ENCODE peak calls at places on chromosomes 2 and 18, in seven cellular contexts. W, K, S, T, D, U and O are unnamed samples.

GRCh38 chr2:45595724-45596435 is 15.2 kb downstream of the SRBD1 start:
- DNase-seq in W (no peak), K (no peak), S (peak; percentile 67), T (no peak), D (peak; percentile 31), U (peak; percentile 90), O (peak; percentile 69)

GRCh38 chr2:187989925-187990623 is 301.6 kb upstream of the GULP1 start:
- DNase-seq in W (no peak), K (no peak), S (no peak), T (no peak), D (no peak), U (peak; percentile 33), O (no peak)

GRCh38 chr2:134362152-134362653 is 108.3 kb downstream of the MGAT5 start:
- DNase-seq in W (no peak), K (no peak), S (no peak), T (no peak), D (no peak), U (no peak), O (no peak)

GRCh38 chr2:88187927-88188326 is 17.8 kb downstream of the THNSL2 start:
- DNase-seq in W (no peak), K (no peak), S (no peak), T (no peak), D (no peak), U (peak; percentile 31), O (no peak)

GRCh38 chr2:1550658-1551316 is 137.5 kb downstream of the TPO start:
- DNase-seq in W (peak; percentile 33), K (peak; percentile 31), S (peak; percentile 33), T (no peak), D (no peak), U (peak; percentile 73), O (peak; percentile 52)

GRCh38 chr18:60984496-60984895 is 348.7 kb upstream of the CDH20 start:
- DNase-seq in W (no peak), K (no peak), S (peak; percentile 93), T (peak; percentile 34), D (no peak), U (no peak), O (peak; percentile 58)

GRCh38 chr2:128473175-128474013 is 154.7 kb upstream of the HS6ST1 start:
- DNase-seq in W (peak; percentile 42), K (peak; percentile 5), S (peak; percentile 2), T (no peak), D (no peak), U (no peak), O (peak; percentile 79)

GRCh38 chr18:74225193-74225840 is 66.4 kb downstream of the CYB5A start:
- DNase-seq in W (no peak), K (peak; percentile 99), S (no peak), T (no peak), D (no peak), U (no peak), O (no peak)

GRCh38 chr2:221202431-221202830 is 369.7 kb downstream of the EPHA4 start:
- DNase-seq in W (no peak), K (no peak), S (no peak), T (no peak), D (no peak), U (no peak), O (no peak)

GRCh38 chr2:19574788-19575260 is 216.4 kb upstream of the OSR1 start:
- DNase-seq in W (no peak), K (peak; percentile 53), S (peak; percentile 81), T (peak; percentile 67), D (peak; percentile 35), U (no peak), O (peak; percentile 83)

GRCh38 chr18:36402765-36403396 is 105.4 kb downstream of the FHOD3 start:
- DNase-seq in W (no peak), K (no peak), S (peak; percentile 77), T (peak; percentile 30), D (peak; percentile 49), U (no peak), O (peak; percentile 78)

GRCh38 chr2:145815933-145816332 is 1296.0 kb upstream of the ZEB2 start:
- DNase-seq in W (no peak), K (no peak), S (no peak), T (no peak), D (no peak), U (peak; percentile 31), O (no peak)

GRCh38 chr2:2573658-2574293 is 242.7 kb upstream of the MYT1L start:
- DNase-seq in W (no peak), K (no peak), S (peak; percentile 0), T (no peak), D (no peak), U (no peak), O (no peak)

GRCh38 chr2:15993232-15993610 is 52.9 kb downstream of the MYCN start:
- DNase-seq in W (no peak), K (no peak), S (no peak), T (no peak), D (no peak), U (no peak), O (no peak)

GRCh38 chr2:72950558-72951255 is 33.4 kb downstream of the EMX1 start:
- DNase-seq in W (no peak), K (peak; percentile 69), S (no peak), T (no peak), D (no peak), U (no peak), O (no peak)

GRCh38 chr2:38108907-38109731 is 33.2 kb upstream of the CYP1B1 start:
- DNase-seq in W (no peak), K (peak; percentile 34), S (no peak), T (no peak), D (no peak), U (no peak), O (no peak)
- H3K4me3 ChIP-seq in W (no peak overlapping the region), K (no peak overlapping the region), S (no peak overlapping the region), T (no peak overlapping the region), D (no peak overlapping the region), U (no peak overlapping the region), O (no peak overlapping the region)

DNA sequence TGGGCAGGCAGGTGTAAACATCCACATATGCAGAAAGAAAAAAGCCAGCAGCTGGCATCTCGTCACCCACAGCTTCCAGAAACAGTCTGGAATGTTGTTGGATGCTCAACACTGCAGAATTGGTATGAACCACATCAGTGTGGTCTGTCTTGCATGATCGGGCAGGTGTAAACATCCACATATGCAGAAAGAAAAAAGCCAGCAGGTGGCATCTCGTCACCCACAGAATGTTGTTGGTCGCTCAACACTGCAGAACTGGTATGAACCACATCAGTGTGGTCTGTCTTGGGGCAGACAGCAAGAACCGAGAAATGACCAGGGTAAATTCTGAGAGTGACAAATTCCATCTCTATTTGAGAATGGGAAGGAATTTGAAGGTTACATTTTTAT is 39.6 kb downstream of the DOCK10 start:
- DNase-seq in W (no peak), K (no peak), S (no peak), T (no peak), D (no peak), U (peak; percentile 58), O (no peak)
- H3K4me3 ChIP-seq in W (no peak overlapping the region), K (no peak overlapping the region), S (no peak overlapping the region), T (no peak overlapping the region), D (no peak overlapping the region), U (no peak overlapping the region), O (no peak overlapping the region)

GRCh38 chr2:70211595-70211994 is 20.8 kb upstream of the C2orf42 start:
- DNase-seq in W (no peak), K (no peak), S (no peak), T (no peak), D (no peak), U (no peak), O (no peak)
- H3K4me3 ChIP-seq in W (no peak overlapping the region), K (no peak overlapping the region), S (no peak overlapping the region), T (no peak overlapping the region), D (no peak overlapping the region), U (no peak overlapping the region), O (no peak overlapping the region)

GRCh38 chr2:63881208-63881607 is 39.5 kb downstream of the UGP2 start:
- DNase-seq in W (no peak), K (no peak), S (no peak), T (no peak), D (no peak), U (no peak), O (no peak)
- H3K4me3 ChIP-seq in W (no peak overlapping the region), K (no peak overlapping the region), S (no peak overlapping the region), T (no peak overlapping the region), D (no peak overlapping the region), U (no peak overlapping the region), O (no peak overlapping the region)

DNA sequence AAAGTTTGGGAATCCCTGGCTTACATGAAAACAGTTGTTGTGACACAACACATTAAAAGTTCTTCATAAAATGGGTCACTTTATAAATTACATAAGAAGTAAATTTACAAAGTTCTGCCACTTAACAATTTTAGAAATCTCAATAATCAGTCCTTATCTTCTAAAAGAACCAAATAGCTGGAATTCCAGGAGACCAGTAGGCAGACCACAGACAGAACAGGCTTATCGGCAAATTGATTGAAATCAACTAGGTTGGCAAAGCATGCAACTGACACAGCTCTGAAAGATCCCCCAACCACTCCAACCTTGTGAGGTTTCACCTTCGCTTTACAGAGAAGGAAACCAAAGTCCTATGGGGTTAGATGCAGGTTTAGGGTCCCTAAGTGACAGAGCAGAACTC is 103.0 kb downstream of the DNER start:
- DNase-seq in W (no peak), K (no peak), S (no peak), T (no peak), D (no peak), U (no peak), O (no peak)
- H3K4me3 ChIP-seq in W (no peak overlapping the region), K (no peak overlapping the region), S (no peak overlapping the region), T (no peak overlapping the region), D (no peak overlapping the region), U (no peak overlapping the region), O (no peak overlapping the region)

DNA sequence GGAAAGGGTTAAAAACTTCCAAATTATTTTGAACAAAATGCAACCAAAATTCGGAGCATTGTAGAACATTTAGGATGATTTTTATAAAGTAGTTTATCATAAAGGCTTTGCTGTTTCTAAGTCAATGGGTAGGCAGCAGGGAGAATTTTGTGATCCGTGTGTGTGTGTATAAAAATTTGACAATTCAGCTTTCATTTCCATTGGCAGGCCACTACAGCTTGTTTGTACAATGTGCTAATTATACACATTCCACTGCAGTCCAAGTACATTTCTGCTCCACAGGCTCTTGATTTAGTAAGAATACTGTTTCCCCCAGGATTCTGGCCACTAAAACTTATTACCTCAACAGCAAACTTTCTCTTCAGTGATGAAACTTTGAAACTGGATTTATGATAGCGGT is 71.8 kb upstream of the LTBP1 start:
- DNase-seq in W (no peak), K (no peak), S (no peak), T (no peak), D (no peak), U (no peak), O (no peak)
- H3K4me3 ChIP-seq in W (no peak overlapping the region), K (no peak overlapping the region), S (no peak overlapping the region), T (no peak overlapping the region), D (peak overlapping the region; percentile 5), U (no peak overlapping the region), O (no peak overlapping the region)

DNA sequence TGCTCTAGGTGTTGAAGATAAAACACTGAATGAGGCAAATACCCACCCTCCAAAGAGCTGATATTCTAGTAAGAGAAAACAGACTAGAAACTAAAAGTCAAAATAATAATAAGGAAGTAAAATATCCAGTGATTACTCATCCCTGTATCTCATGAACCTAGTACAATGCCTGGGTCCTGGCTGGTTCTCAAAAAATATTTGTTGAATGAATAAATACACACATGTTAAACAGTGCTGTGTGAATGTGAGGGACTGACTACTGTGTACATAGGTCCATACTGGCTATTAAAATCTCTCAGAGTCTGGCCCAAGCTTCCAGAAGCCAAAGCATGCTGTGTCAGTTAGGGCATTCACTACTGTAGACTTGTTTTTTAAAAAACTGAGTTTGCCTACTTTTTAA is 136.4 kb downstream of the THADA start:
- DNase-seq in W (no peak), K (no peak), S (peak; percentile 58), T (no peak), D (no peak), U (peak; percentile 88), O (peak; percentile 63)
- H3K4me3 ChIP-seq in W (no peak overlapping the region), K (no peak overlapping the region), S (no peak overlapping the region), T (no peak overlapping the region), D (no peak overlapping the region), U (no peak overlapping the region), O (no peak overlapping the region)